ENCODE peak calls at places on chromosome 12, in ten cellular contexts. One of them, this sample, is unnamed.

GRCh38 chr12:117090816-117091711 is 8.2 kb downstream of the TESC start:
- DNase-seq in heart left ventricle: no peak
- DNase-seq in tibial artery: no peak
- DNase-seq in IMR-90: no peak
- DNase-seq in A549: no peak
- DNase-seq in left ventricle myocardium inferior: no peak
- DNase-seq in A673: no peak
- DNase-seq in right atrium auricular region: no peak
- DNase-seq in upper lobe of left lung: peak; percentile 59
- DNase-seq in psoas muscle: no peak
- DNase-seq in this sample: no peak

GRCh38 chr12:41190360-41190759 is 2.2 kb downstream of the PDZRN4 start:
- DNase-seq in heart left ventricle: no peak
- DNase-seq in tibial artery: no peak
- DNase-seq in IMR-90: no peak
- DNase-seq in A549: peak; percentile 42
- DNase-seq in left ventricle myocardium inferior: no peak
- DNase-seq in A673: peak; percentile 60
- DNase-seq in right atrium auricular region: no peak
- DNase-seq in upper lobe of left lung: no peak
- DNase-seq in psoas muscle: no peak
- DNase-seq in this sample: no peak

GRCh38 chr12:44829045-44829444 is 47.1 kb downstream of the NELL2 start:
- DNase-seq in heart left ventricle: no peak
- DNase-seq in tibial artery: no peak
- DNase-seq in IMR-90: no peak
- DNase-seq in A549: no peak
- DNase-seq in left ventricle myocardium inferior: no peak
- DNase-seq in A673: no peak
- DNase-seq in right atrium auricular region: no peak
- DNase-seq in upper lobe of left lung: no peak
- DNase-seq in psoas muscle: no peak
- DNase-seq in this sample: no peak

GRCh38 chr12:31035226-31035625 is 38.4 kb upstream of the DDX11 start:
- DNase-seq in heart left ventricle: no peak
- DNase-seq in tibial artery: no peak
- DNase-seq in IMR-90: no peak
- DNase-seq in A549: no peak
- DNase-seq in left ventricle myocardium inferior: no peak
- DNase-seq in A673: no peak
- DNase-seq in right atrium auricular region: no peak
- DNase-seq in upper lobe of left lung: no peak
- DNase-seq in psoas muscle: no peak
- DNase-seq in this sample: no peak

GRCh38 chr12:8742501-8742900 is 44.7 kb downstream of the RIMKLB start:
- DNase-seq in heart left ventricle: no peak
- DNase-seq in tibial artery: no peak
- DNase-seq in IMR-90: peak; percentile 59
- DNase-seq in A549: no peak
- DNase-seq in left ventricle myocardium inferior: no peak
- DNase-seq in A673: no peak
- DNase-seq in right atrium auricular region: no peak
- DNase-seq in upper lobe of left lung: no peak
- DNase-seq in psoas muscle: no peak
- DNase-seq in this sample: no peak

GRCh38 chr12:29782821-29783772 is 645 bp downstream of the TMTC1 start:
- DNase-seq in heart left ventricle: peak; percentile 71
- DNase-seq in tibial artery: peak; percentile 32
- DNase-seq in IMR-90: peak; percentile 31
- DNase-seq in A549: no peak
- DNase-seq in left ventricle myocardium inferior: peak; percentile 53
- DNase-seq in A673: peak; percentile 25
- DNase-seq in right atrium auricular region: peak; percentile 65
- DNase-seq in upper lobe of left lung: no peak
- DNase-seq in psoas muscle: peak; percentile 68
- DNase-seq in this sample: no peak

GRCh38 chr12:5429741-5430557 is 2.0 kb upstream of the NTF3 start:
- DNase-seq in heart left ventricle: no peak
- DNase-seq in tibial artery: no peak
- DNase-seq in IMR-90: no peak
- DNase-seq in A549: no peak
- DNase-seq in left ventricle myocardium inferior: no peak
- DNase-seq in A673: no peak
- DNase-seq in right atrium auricular region: no peak
- DNase-seq in upper lobe of left lung: no peak
- DNase-seq in psoas muscle: no peak
- DNase-seq in this sample: no peak

GRCh38 chr12:110888256-110888991 is 32.0 kb downstream of the MYL2 start:
- DNase-seq in heart left ventricle: no peak
- DNase-seq in tibial artery: no peak
- DNase-seq in IMR-90: no peak
- DNase-seq in A549: no peak
- DNase-seq in left ventricle myocardium inferior: no peak
- DNase-seq in A673: peak; percentile 49
- DNase-seq in right atrium auricular region: no peak
- DNase-seq in upper lobe of left lung: no peak
- DNase-seq in psoas muscle: no peak
- DNase-seq in this sample: no peak

GRCh38 chr12:120598674-120599463 is 17.7 kb upstream of the POP5 start:
- DNase-seq in heart left ventricle: no peak
- DNase-seq in tibial artery: no peak
- DNase-seq in IMR-90: peak; percentile 26
- DNase-seq in A549: peak; percentile 65
- DNase-seq in left ventricle myocardium inferior: no peak
- DNase-seq in A673: no peak
- DNase-seq in right atrium auricular region: no peak
- DNase-seq in upper lobe of left lung: peak; percentile 37
- DNase-seq in psoas muscle: no peak
- DNase-seq in this sample: no peak

GRCh38 chr12:3828888-3829287 is 44.3 kb downstream of the PARP11 start:
- DNase-seq in heart left ventricle: no peak
- DNase-seq in tibial artery: no peak
- DNase-seq in IMR-90: no peak
- DNase-seq in A549: no peak
- DNase-seq in left ventricle myocardium inferior: no peak
- DNase-seq in A673: no peak
- DNase-seq in right atrium auricular region: no peak
- DNase-seq in upper lobe of left lung: no peak
- DNase-seq in psoas muscle: no peak
- DNase-seq in this sample: no peak

GRCh38 chr12:55742719-55743130 is at the start of gene GDF11:
- DNase-seq in heart left ventricle: peak; percentile 89
- DNase-seq in tibial artery: peak; percentile 74
- DNase-seq in IMR-90: peak; percentile 74
- DNase-seq in A549: peak; percentile 78
- DNase-seq in left ventricle myocardium inferior: peak; percentile 84
- DNase-seq in A673: peak; percentile 92
- DNase-seq in right atrium auricular region: peak; percentile 87
- DNase-seq in upper lobe of left lung: peak; percentile 81
- DNase-seq in psoas muscle: peak; percentile 77
- DNase-seq in this sample: peak; percentile 79

GRCh38 chr12:49545815-49546214 is 7.0 kb downstream of the KCNH3 start:
- DNase-seq in heart left ventricle: no peak
- DNase-seq in tibial artery: no peak
- DNase-seq in IMR-90: no peak
- DNase-seq in A549: no peak
- DNase-seq in left ventricle myocardium inferior: no peak
- DNase-seq in A673: no peak
- DNase-seq in right atrium auricular region: no peak
- DNase-seq in upper lobe of left lung: no peak
- DNase-seq in psoas muscle: no peak
- DNase-seq in this sample: no peak

GRCh38 chr12:41254546-41254945 is 66.4 kb downstream of the PDZRN4 start:
- DNase-seq in heart left ventricle: no peak
- DNase-seq in tibial artery: no peak
- DNase-seq in IMR-90: no peak
- DNase-seq in A549: no peak
- DNase-seq in left ventricle myocardium inferior: no peak
- DNase-seq in A673: no peak
- DNase-seq in right atrium auricular region: no peak
- DNase-seq in upper lobe of left lung: no peak
- DNase-seq in psoas muscle: no peak
- DNase-seq in this sample: no peak

GRCh38 chr12:2523881-2524561 is 270.7 kb upstream of the FKBP4 start:
- DNase-seq in heart left ventricle: no peak
- DNase-seq in tibial artery: no peak
- DNase-seq in IMR-90: no peak
- DNase-seq in A549: no peak
- DNase-seq in left ventricle myocardium inferior: no peak
- DNase-seq in A673: no peak
- DNase-seq in right atrium auricular region: no peak
- DNase-seq in upper lobe of left lung: no peak
- DNase-seq in psoas muscle: no peak
- DNase-seq in this sample: no peak

DNA sequence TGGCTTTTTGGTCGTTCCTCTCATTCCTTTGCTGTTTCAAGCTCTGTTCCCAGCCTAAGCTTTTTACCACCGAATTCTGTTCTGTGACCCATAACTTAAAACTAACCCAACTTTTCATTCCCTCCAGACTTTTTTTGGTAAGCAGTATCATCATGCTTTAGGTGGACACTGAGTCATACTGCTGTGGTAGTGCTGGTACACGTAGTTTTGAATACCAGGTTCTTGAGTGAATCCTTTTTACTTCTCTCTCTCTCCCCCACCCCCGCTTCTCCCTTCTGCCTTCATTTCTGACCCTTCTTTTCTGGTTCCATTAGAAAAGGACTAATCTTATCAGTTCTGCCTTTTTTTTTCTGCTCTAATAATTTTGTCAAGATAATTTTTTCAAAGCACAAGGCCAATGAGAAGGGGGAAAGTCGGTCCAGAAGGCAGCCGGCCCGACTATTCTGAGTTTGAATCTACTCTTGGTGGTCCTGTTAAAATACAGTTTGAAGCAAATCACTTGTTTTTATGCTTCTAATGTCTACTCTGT is 2.3 kb upstream of the MDM2 start:
- DNase-seq in heart left ventricle: no peak
- DNase-seq in tibial artery: no peak
- DNase-seq in IMR-90: peak; percentile 58
- DNase-seq in A549: no peak
- DNase-seq in left ventricle myocardium inferior: no peak
- DNase-seq in A673: no peak
- DNase-seq in right atrium auricular region: no peak
- DNase-seq in upper lobe of left lung: no peak
- DNase-seq in psoas muscle: no peak
- DNase-seq in this sample: no peak
- H3K4me3 ChIP-seq in heart left ventricle: no peak overlapping the region
- H3K4me3 ChIP-seq in tibial artery: no peak overlapping the region
- H3K4me3 ChIP-seq in IMR-90: no peak overlapping the region
- H3K4me3 ChIP-seq in A549: no peak overlapping the region
- H3K4me3 ChIP-seq in left ventricle myocardium inferior: no peak overlapping the region
- H3K4me3 ChIP-seq in A673: no peak overlapping the region
- H3K4me3 ChIP-seq in right atrium auricular region: no peak overlapping the region
- H3K4me3 ChIP-seq in upper lobe of left lung: no peak overlapping the region
- H3K4me3 ChIP-seq in psoas muscle: no peak overlapping the region
- H3K4me3 ChIP-seq in this sample: no peak overlapping the region

GRCh38 chr12:24470050-24470449 is 478.9 kb downstream of the BCAT1 start:
- DNase-seq in heart left ventricle: no peak
- DNase-seq in tibial artery: no peak
- DNase-seq in IMR-90: peak; percentile 40
- DNase-seq in A549: no peak
- DNase-seq in left ventricle myocardium inferior: no peak
- DNase-seq in A673: peak; percentile 37
- DNase-seq in right atrium auricular region: no peak
- DNase-seq in upper lobe of left lung: no peak
- DNase-seq in psoas muscle: no peak
- DNase-seq in this sample: no peak
- H3K9me3 ChIP-seq in heart left ventricle: no peaks in the 10 kb centered on the region
- H3K9me3 ChIP-seq in tibial artery: no peaks in the 10 kb centered on the region
- H3K9me3 ChIP-seq in IMR-90: peaks cover 3% of the 10 kb centered on the region
- H3K9me3 ChIP-seq in A549: no peaks in the 10 kb centered on the region
- H3K9me3 ChIP-seq in left ventricle myocardium inferior: no peaks in the 10 kb centered on the region
- H3K9me3 ChIP-seq in A673: no peaks in the 10 kb centered on the region
- H3K9me3 ChIP-seq in right atrium auricular region: no peaks in the 10 kb centered on the region
- H3K9me3 ChIP-seq in upper lobe of left lung: no peaks in the 10 kb centered on the region
- H3K9me3 ChIP-seq in psoas muscle: no peaks in the 10 kb centered on the region
- H3K9me3 ChIP-seq in this sample: no peaks in the 10 kb centered on the region

DNA sequence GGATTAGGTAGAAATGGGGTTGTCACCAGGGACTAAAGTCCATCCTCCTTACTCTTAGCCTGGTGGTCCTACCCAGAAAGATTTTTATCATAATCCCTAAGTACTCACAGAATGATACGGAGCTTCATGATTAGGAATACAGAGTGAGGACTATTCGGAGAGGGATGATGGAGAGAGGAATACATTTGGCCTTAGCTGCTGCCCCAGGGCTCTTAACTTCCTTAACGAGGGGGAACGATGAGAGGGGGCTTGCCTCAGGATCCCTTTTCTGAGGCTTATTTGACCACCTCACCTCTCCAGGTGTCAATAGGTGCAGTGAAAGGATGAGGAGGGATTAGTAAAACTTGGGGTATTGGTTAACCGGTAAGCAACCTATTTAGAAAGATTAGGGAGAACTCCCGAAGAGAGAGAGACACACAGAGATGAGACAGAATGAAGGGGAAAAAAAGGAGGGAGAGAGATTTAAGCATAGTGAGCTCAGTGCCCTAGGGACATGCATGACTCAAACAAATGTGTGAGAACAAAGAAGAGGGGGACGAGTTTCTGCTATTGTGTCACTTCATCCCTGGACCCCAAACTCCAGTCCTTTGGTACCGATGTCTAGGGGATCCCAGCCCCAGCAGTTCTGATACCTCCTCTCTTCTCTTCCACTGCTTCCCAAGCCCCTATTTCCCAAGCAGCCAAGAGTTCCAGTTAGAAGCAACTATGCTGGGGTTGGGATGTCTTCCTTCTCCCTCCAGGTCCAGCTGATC is 1.1 kb downstream of the NFE2 start:
- DNase-seq in heart left ventricle: no peak
- DNase-seq in tibial artery: no peak
- DNase-seq in IMR-90: no peak
- DNase-seq in A549: no peak
- DNase-seq in left ventricle myocardium inferior: no peak
- DNase-seq in A673: no peak
- DNase-seq in right atrium auricular region: no peak
- DNase-seq in upper lobe of left lung: no peak
- DNase-seq in psoas muscle: no peak
- DNase-seq in this sample: no peak
- H3K4me3 ChIP-seq in heart left ventricle: no peak overlapping the region
- H3K4me3 ChIP-seq in tibial artery: no peak overlapping the region
- H3K4me3 ChIP-seq in IMR-90: no peak overlapping the region
- H3K4me3 ChIP-seq in A549: no peak overlapping the region
- H3K4me3 ChIP-seq in left ventricle myocardium inferior: no peak overlapping the region
- H3K4me3 ChIP-seq in A673: no peak overlapping the region
- H3K4me3 ChIP-seq in right atrium auricular region: no peak overlapping the region
- H3K4me3 ChIP-seq in upper lobe of left lung: peak overlapping the region; percentile 46
- H3K4me3 ChIP-seq in psoas muscle: peak overlapping the region; percentile 54
- H3K4me3 ChIP-seq in this sample: no peak overlapping the region

GRCh38 chr12:26833692-26834168 is 736 bp upstream of the ITPR2 start:
- DNase-seq in heart left ventricle: no peak
- DNase-seq in tibial artery: no peak
- DNase-seq in IMR-90: peak; percentile 13
- DNase-seq in A549: no peak
- DNase-seq in left ventricle myocardium inferior: no peak
- DNase-seq in A673: no peak
- DNase-seq in right atrium auricular region: no peak
- DNase-seq in upper lobe of left lung: peak; percentile 66
- DNase-seq in psoas muscle: peak; percentile 31
- DNase-seq in this sample: peak; percentile 23
- H3K9me3 ChIP-seq in heart left ventricle: no peaks in the 10 kb centered on the region
- H3K9me3 ChIP-seq in tibial artery: no peaks in the 10 kb centered on the region
- H3K9me3 ChIP-seq in IMR-90: no peaks in the 10 kb centered on the region
- H3K9me3 ChIP-seq in A549: no peaks in the 10 kb centered on the region
- H3K9me3 ChIP-seq in left ventricle myocardium inferior: no peaks in the 10 kb centered on the region
- H3K9me3 ChIP-seq in A673: no peaks in the 10 kb centered on the region
- H3K9me3 ChIP-seq in right atrium auricular region: no peaks in the 10 kb centered on the region
- H3K9me3 ChIP-seq in upper lobe of left lung: no peaks in the 10 kb centered on the region
- H3K9me3 ChIP-seq in psoas muscle: no peaks in the 10 kb centered on the region
- H3K9me3 ChIP-seq in this sample: no peaks in the 10 kb centered on the region